ENCODE peak calls at places on chromosomes 4 and X, in seven cellular contexts. A is neuronal stem cell, B is IMR-90, F is mesendoderm, I is mesenchymal stem cell, J is H9, H is trophoblast cell. Z is an unnamed sample.

GRCh38 chr4:87078987-87079469 is 141.4 kb downstream of the KLHL8 start:
- DNase-seq in B (peak), J (no peak), H (peak), I (peak), F (no peak), A (no peak), Z (no peak)

GRCh38 chr4:141645611-141646340 is 9.4 kb downstream of the IL15 start:
- DNase-seq in F (peak), J (no peak), A (no peak), H (peak), I (peak), B (peak), Z (no peak)

GRCh38 chr4:18480928-18481327 is 459.4 kb upstream of the LCORL start:
- DNase-seq in I (no peak), A (no peak), H (no peak), F (no peak), B (no peak), J (no peak), Z (no peak)

GRCh38 chrX:13074297-13075262 is 30.2 kb upstream of the FAM9C start:
- DNase-seq in F (no peak), H (no peak), I (no peak), B (no peak), A (no peak), J (no peak), Z (no peak)

GRCh38 chr4:165684177-165684870 is 188.7 kb upstream of the TLL1 start:
- DNase-seq in H (no peak), J (no peak), B (no peak), I (no peak), A (no peak), F (no peak), Z (no peak)

GRCh38 chr4:36363024-36363423 is 81.6 kb downstream of the DTHD1 start:
- DNase-seq in J (no peak), A (no peak), B (no peak), I (no peak), F (no peak), H (no peak), Z (no peak)

GRCh38 chr4:121277194-121278105 is 103.4 kb downstream of the QRFPR start:
- DNase-seq in F (peak), J (peak), B (no peak), A (no peak), I (no peak), H (peak), Z (no peak)

GRCh38 chr4:188329526-188329925 is 190.3 kb downstream of the TRIML1 start:
- DNase-seq in I (no peak), F (peak), J (no peak), H (no peak), A (no peak), B (no peak), Z (no peak)

GRCh38 chrX:132292753-132293152 is 73.5 kb upstream of the RAP2C start:
- DNase-seq in A (peak), F (peak), J (peak), H (peak), I (peak), B (peak), Z (no peak)

GRCh38 chr4:138263438-138263837 is 21.3 kb upstream of the SLC7A11 start:
- DNase-seq in H (no peak), B (peak), J (no peak), I (peak), F (no peak), A (no peak), Z (no peak)

GRCh38 chr4:184893836-184894571 is 68.2 kb upstream of the ACSL1 start:
- DNase-seq in A (no peak), I (no peak), F (peak), J (no peak), H (peak), B (no peak), Z (no peak)

GRCh38 chr4:86934772-86935498 is at the start of gene AFF1:
- DNase-seq in H (peak), J (peak), B (peak), F (peak), A (peak), I (peak), Z (peak)

GRCh38 chr4:150237110-150237852 is 159.0 kb downstream of the DCLK2 start:
- DNase-seq in J (no peak), F (no peak), A (no peak), I (peak), H (peak), B (peak), Z (no peak)

GRCh38 chrX:47170861-47171692 is 22.6 kb upstream of the UBA1 start:
- DNase-seq in B (no peak), H (no peak), J (no peak), F (no peak), I (no peak), A (no peak), Z (no peak)

GRCh38 chr4:6894086-6894478 is 15.5 kb upstream of the TBC1D14 start:
- DNase-seq in I (no peak), B (no peak), A (no peak), F (no peak), H (no peak), J (no peak), Z (no peak)

GRCh38 chr4:53592686-53593641 is 1.7 kb upstream of the LNX1 start:
- DNase-seq in B (no peak), I (peak), J (peak), F (peak), A (no peak), H (peak), Z (peak)

GRCh38 chrX:14529288-14529989 is at the start of gene GLRA2:
- DNase-seq in B (peak), A (peak), I (peak), J (peak), F (peak), H (peak), Z (no peak)

GRCh38 chr4:40842318-40842717 is 92.6 kb downstream of the NSUN7 start:
- DNase-seq in A (no peak), F (no peak), B (no peak), H (no peak), J (no peak), I (no peak), Z (no peak)

GRCh38 chr4:148574502-148574901 is 132.3 kb upstream of the NR3C2 start:
- DNase-seq in I (no peak), A (no peak), J (no peak), F (peak), H (peak), B (peak), Z (no peak)

GRCh38 chr4:100870940-100871772 is 353.3 kb upstream of the EMCN start:
- DNase-seq in F (no peak), B (no peak), A (no peak), I (no peak), H (peak), J (no peak), Z (no peak)

DNA sequence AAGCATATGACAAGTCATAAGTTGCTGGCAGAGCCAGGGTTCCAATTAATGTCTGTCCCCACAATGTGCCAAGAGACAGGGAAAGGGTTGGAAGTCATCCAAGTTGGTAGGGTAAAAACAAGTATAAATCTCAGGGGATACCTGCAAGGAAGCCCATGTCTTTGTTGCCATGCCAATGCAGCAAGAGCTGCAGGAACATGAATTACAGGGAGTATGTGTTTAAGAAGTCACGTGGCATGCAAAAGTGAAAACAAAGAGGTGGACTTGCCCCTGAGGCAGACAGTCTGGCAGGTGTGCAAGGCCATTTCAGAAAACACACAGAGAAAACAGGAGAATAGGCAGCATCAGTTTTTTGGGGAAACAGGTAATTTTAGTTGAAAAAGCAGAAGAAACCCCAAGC is 29.4 kb downstream of the C4orf51 start:
- DNase-seq in B (no peak), J (no peak), A (no peak), I (no peak), F (no peak), H (no peak), Z (no peak)
- H3K23ac ChIP-seq in B (no peak), J (no peak), A (no peak), I (no peak), F (no peak), H (no peak), Z (no peak)

DNA sequence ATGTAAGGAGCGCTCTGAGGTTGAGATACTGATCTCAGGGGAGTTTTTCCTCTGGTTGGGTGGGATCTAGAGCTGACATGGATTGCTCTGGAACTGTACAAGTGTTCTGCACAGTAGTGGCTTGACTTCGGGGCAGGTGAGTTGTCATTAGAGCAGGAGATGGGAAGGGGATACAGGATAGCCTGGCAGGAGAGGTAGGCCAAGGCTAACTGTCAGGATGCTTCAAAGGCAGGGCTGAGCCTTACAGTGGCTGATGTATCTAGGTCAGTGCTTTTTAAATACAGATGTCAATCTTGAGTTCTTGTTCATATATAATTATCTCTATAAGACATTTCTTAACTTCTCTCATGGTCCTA is 43.5 kb upstream of the RELL1 start:
- DNase-seq in B (no peak), A (no peak), F (no peak), I (no peak), H (no peak), J (no peak), Z (no peak)
- H3K23ac ChIP-seq in B (no peak), A (no peak), F (no peak), I (no peak), H (no peak), J (no peak), Z (no peak)

GRCh38 chrX:135425026-135425425 is 3.3 kb downstream of the SMIM10L2A start:
- DNase-seq in A (no peak), B (no peak), I (no peak), J (no peak), H (no peak), F (no peak), Z (no peak)
- H3K23ac ChIP-seq in A (no peak), B (no peak), I (no peak), J (no peak), H (no peak), F (no peak), Z (no peak)

GRCh38 chr4:22515145-22515887 is 550 bp downstream of the ADGRA3 start:
- DNase-seq in I (peak), B (peak), A (peak), H (peak), F (peak), J (peak), Z (peak)
- H3K23ac ChIP-seq in I (peak), B (peak), A (no peak), H (peak), F (no peak), J (no peak), Z (no peak)

GRCh38 chrX:19599253-19599652 is 83.9 kb upstream of the MAP3K15 start:
- DNase-seq in A (no peak), H (no peak), B (no peak), I (no peak), J (no peak), F (no peak), Z (no peak)
- H3K23ac ChIP-seq in A (no peak), H (no peak), B (no peak), I (no peak), J (no peak), F (no peak), Z (no peak)